ENCODE peak calls at places on chromosomes 2 and 18, in four cellular contexts. A is WTC11, W is HepG2, M is GM12878. E is an unnamed sample.

GRCh38 chr2:118177318-118177717 is 89.0 kb downstream of the INSIG2 start:
- DNase-seq in A (no peak), W (no peak), M (no peak), E (no peak)

GRCh38 chr2:211045025-211045424 is 488.6 kb downstream of the CPS1 start:
- DNase-seq in A (no peak), W (no peak), M (no peak), E (no peak)

GRCh38 chr2:233471291-233472035 is 95.1 kb downstream of the USP40 start:
- DNase-seq in A (no peak), M (no peak), W (no peak), E (no peak)

GRCh38 chr2:223576873-223577272 is 25.3 kb downstream of the SCG2 start:
- DNase-seq in A (no peak), W (no peak), M (no peak), E (no peak)

GRCh38 chr2:40397720-40398119 is 54.2 kb downstream of the SLC8A1 start:
- DNase-seq in A (no peak), M (no peak), W (no peak), E (no peak)

GRCh38 chr2:9071032-9071431 is 67.5 kb upstream of the MBOAT2 start:
- DNase-seq in M (no peak), W (peak; percentile 42), A (no peak), E (peak; percentile 71)

GRCh38 chr2:62797107-62797506 is 91.6 kb downstream of the EHBP1 start:
- DNase-seq in W (no peak), A (no peak), M (no peak), E (no peak)

GRCh38 chr2:109595644-109596043 is 18.1 kb downstream of the SEPTIN10 start:
- DNase-seq in A (no peak), M (no peak), W (no peak), E (no peak)

GRCh38 chr2:150167711-150168110 is 319.8 kb downstream of the RND3 start:
- DNase-seq in A (no peak), W (no peak), M (peak; percentile 30), E (peak; percentile 28)

GRCh38 chr2:158266106-158266505 is 164.4 kb downstream of the UPP2 start:
- DNase-seq in M (no peak), W (no peak), A (no peak), E (no peak)

GRCh38 chr2:138846216-138846821 is 66.1 kb upstream of the NXPH2 start:
- DNase-seq in W (peak; percentile 34), A (no peak), M (no peak), E (peak; percentile 31)

GRCh38 chr18:42828881-42829280 is 286.6 kb downstream of the RIT2 start:
- DNase-seq in A (no peak), M (no peak), W (no peak), E (no peak)

GRCh38 chr2:80476535-80477117 is 172.1 kb upstream of the LRRTM1 start:
- DNase-seq in M (no peak), A (no peak), W (no peak), E (no peak)

GRCh38 chr18:9947248-9947647 is 33.4 kb downstream of the VAPA start:
- DNase-seq in M (no peak), A (no peak), W (no peak), E (no peak)

GRCh38 chr2:101608411-101609317 is 88.8 kb upstream of the MAP4K4 start:
- DNase-seq in W (no peak), M (no peak), A (no peak), E (no peak)

GRCh38 chr2:231387904-231388724 is 7.4 kb upstream of the B3GNT7 start:
- DNase-seq in W (peak; percentile 73), A (peak; percentile 25), M (no peak), E (no peak)

GRCh38 chr2:217555075-217555876 is 447.5 kb downstream of the TNS1 start:
- DNase-seq in W (no peak), A (peak; percentile 22), M (no peak), E (no peak)

GRCh38 chr2:212227755-212228154 is 310.8 kb downstream of the ERBB4 start:
- DNase-seq in M (no peak), A (no peak), W (peak; percentile 39), E (no peak)

GRCh38 chr2:196184919-196185318 is 13.5 kb upstream of the STK17B start:
- DNase-seq in W (no peak), M (no peak), A (no peak), E (no peak)

GRCh38 chr2:176088937-176089842 is 3.3 kb upstream of the HOXD13 start:
- DNase-seq in M (no peak), A (no peak), W (no peak), E (no peak)

GRCh38 chr2:230226090-230226551 is 585 bp downstream of the SP140 start:
- DNase-seq in A (no peak), W (no peak), M (peak; percentile 76), E (no peak)

GRCh38 chr2:195312662-195313061 is 344.4 kb upstream of the SLC39A10 start:
- DNase-seq in M (no peak), W (no peak), A (no peak), E (no peak)

GRCh38 chr2:197893403-197894177 is 89.2 kb downstream of the PLCL1 start:
- DNase-seq in A (no peak), W (no peak), M (peak; percentile 44), E (no peak)

GRCh38 chr2:220466251-220466691 is 838.8 kb downstream of the SLC4A3 start:
- DNase-seq in M (no peak), A (no peak), W (no peak), E (no peak)

GRCh38 chr18:59884331-59884730 is 15.5 kb upstream of the PMAIP1 start:
- DNase-seq in A (no peak), W (no peak), M (no peak), E (no peak)

DNA sequence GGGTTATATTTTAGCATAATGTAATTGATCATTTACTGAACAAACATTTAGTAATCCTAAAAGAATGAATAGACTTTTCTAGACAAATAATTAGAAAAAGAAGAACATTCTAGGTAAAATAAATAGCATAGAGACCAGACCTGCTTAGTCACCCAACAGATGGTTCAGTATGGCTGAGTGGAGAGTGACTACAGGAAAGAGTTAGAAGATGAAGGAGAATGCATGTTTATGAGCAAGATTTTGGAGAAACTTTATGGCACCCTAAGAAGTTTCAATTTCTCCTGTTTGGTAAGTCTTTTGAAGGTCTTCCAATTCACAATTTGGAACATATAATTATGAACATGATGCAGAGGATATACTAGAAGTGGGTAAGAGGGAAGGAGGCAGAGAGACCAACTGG is 32.9 kb downstream of the FAP start:
- DNase-seq in W (no peak), A (no peak), M (no peak), E (no peak)
- TF ChIP-seq CBFB in W (no peak), A (no peak), M (no peak), E (no peak)

GRCh38 chr18:22828171-22828570 is 105.0 kb upstream of the RBBP8 start:
- DNase-seq in A (no peak), M (no peak), W (no peak), E (no peak)

GRCh38 chr18:22826726-22827125 is 106.4 kb upstream of the RBBP8 start:
- DNase-seq in W (no peak), M (no peak), A (no peak), E (no peak)

GRCh38 chr18:22829781-22830180 is 103.3 kb upstream of the RBBP8 start:
- DNase-seq in M (no peak), W (no peak), A (no peak), E (no peak)

GRCh38 chr18:22827216-22827615 is 105.9 kb upstream of the RBBP8 start:
- DNase-seq in A (no peak), M (no peak), W (no peak), E (no peak)

DNA sequence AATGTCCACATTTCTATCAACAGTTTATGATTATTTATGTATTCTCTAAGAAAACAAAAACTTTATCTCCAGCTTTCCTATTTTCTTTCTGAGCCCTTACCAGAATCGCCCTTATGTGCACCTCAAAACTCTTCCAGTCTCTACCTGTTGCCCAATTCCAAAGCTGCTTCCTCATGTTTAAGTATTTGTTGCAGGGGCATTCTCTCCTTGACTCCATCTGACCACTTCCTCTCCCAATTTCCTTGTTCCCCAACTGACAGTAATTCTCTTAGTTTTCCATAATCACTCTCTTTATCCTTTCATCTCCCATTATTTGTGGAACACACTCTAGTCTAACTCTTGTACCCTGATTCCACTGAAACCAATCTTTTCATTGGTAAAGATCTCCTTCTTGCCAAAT is 105.4 kb upstream of the RBBP8 start:
- DNase-seq in M (no peak), W (no peak), A (no peak), E (no peak)
- TF ChIP-seq CBFB in M (no peak), W (no peak), A (no peak), E (no peak)

GRCh38 chr18:48590678-48591077 is 51.8 kb downstream of the CTIF start:
- DNase-seq in W (no peak), A (no peak), M (no peak), E (no peak)
- TF ChIP-seq CBFB in W (no peak), A (no peak), M (no peak), E (no peak)

GRCh38 chr2:162716122-162716521 is 122.4 kb downstream of the KCNH7 start:
- DNase-seq in W (no peak), A (no peak), M (no peak), E (no peak)

GRCh38 chr2:162712598-162712997 is 126.0 kb downstream of the KCNH7 start:
- DNase-seq in A (no peak), W (no peak), M (no peak), E (no peak)

GRCh38 chr2:162706770-162707169 is 131.8 kb downstream of the KCNH7 start:
- DNase-seq in M (no peak), A (no peak), W (no peak), E (no peak)

GRCh38 chr2:162711832-162712540 is 126.6 kb downstream of the KCNH7 start:
- DNase-seq in W (peak; percentile 9), A (no peak), M (no peak), E (no peak)

DNA sequence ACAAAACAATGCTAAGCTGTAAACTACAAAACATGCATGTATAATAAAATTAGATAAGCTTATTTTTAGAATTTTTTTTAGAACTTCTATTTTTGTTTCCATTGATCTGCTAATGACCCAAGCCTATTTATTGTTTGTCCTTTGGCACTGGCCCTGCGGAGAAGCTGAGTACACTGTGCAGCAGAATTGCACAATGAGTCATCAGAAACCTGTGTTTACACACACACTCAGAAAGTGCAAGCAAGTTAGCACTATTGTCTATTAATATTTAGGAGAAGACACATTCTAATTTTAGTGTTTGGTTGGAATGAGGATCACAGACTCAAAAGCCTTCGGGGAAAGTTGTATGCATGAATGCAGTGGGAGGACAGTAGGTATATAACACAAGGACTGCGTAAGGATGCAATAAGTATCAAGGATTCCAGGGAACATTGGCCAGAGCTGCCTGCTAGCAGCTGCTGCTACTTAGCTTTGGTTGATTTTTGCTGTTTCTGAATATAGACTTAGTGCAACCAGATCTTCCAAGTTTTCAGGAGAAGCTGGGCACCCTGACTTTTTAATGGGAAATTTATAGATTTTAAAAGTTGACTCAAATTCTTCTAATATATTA is 128.2 kb downstream of the KCNH7 start:
- DNase-seq in W (peak; percentile 61), M (no peak), A (no peak), E (no peak)
- TF ChIP-seq CBFB in W (no peak), M (no peak), A (no peak), E (no peak)

GRCh38 chr2:12897181-12897580 is 180.4 kb downstream of the TRIB2 start:
- DNase-seq in A (no peak), W (no peak), M (no peak), E (no peak)
- TF ChIP-seq CBFB in A (no peak), W (no peak), M (no peak), E (no peak)

DNA sequence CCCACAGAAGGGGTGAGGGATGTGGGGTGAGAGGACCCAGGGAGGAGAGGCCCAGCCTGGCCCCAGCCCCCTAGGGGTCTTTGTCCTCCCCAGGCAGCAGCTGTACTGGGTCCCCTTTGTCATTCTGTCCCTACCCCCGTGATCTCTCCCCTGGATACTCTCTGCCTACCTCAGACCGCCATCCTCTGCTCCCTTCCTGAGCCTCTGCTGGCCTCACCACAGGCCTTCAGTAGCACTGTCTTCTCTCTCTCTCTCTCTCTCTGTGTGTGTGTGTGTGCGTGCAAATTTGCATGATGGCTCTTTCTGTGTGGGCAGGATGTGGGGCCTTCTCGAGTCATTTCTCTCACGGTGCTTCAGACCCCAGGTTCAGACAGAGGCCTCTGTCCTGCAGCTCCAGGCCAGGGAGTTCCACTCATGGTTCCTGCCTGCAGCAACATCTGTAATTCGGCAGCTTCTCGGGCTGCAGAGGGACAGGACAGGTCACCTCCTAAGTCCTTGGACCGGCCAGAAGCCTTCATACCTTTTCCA is 1.4 kb downstream of the PSD4 start:
- DNase-seq in W (no peak), A (no peak), M (peak; percentile 87), E (no peak)
- TF ChIP-seq CBFB in W (no peak), A (no peak), M (peak; percentile 96), E (no peak)